ENCODE peak calls at places on chromosome 22, in seven cellular contexts. One of them, this sample, is unnamed.
A peak's percentile ranks its signal among the peaks of the same experiment; 100 is the strongest.

GRCh38 chr22:23127055-23127756 is 14.6 kb downstream of the RSPH14 start:
- DNase-seq in activated naive CD8-positive, alpha-beta T cell treated with anti-CD3 and anti-CD28 coated beads, Interleukin-2, amount 50 U/mL, for 24 hours: no peak
- DNase-seq in NCI-H774: no peak
- DNase-seq in right cardiac atrium: no peak
- DNase-seq in NCI-H1930: no peak
- DNase-seq in HCT116: no peak
- DNase-seq in CD8-positive, alpha-beta T cell: no peak
- DNase-seq in this sample: no peak

GRCh38 chr22:30144391-30144790 is 64.1 kb downstream of the HORMAD2 start:
- DNase-seq in activated naive CD8-positive, alpha-beta T cell treated with anti-CD3 and anti-CD28 coated beads, Interleukin-2, amount 50 U/mL, for 24 hours: no peak
- DNase-seq in NCI-H774: no peak
- DNase-seq in right cardiac atrium: no peak
- DNase-seq in NCI-H1930: no peak
- DNase-seq in HCT116: no peak
- DNase-seq in CD8-positive, alpha-beta T cell: no peak
- DNase-seq in this sample: no peak

GRCh38 chr22:46508391-46508999 is 28.9 kb downstream of the CELSR1 start:
- DNase-seq in activated naive CD8-positive, alpha-beta T cell treated with anti-CD3 and anti-CD28 coated beads, Interleukin-2, amount 50 U/mL, for 24 hours: no peak
- DNase-seq in NCI-H774: no peak
- DNase-seq in right cardiac atrium: no peak
- DNase-seq in NCI-H1930: no peak
- DNase-seq in HCT116: no peak
- DNase-seq in CD8-positive, alpha-beta T cell: no peak
- DNase-seq in this sample: no peak

GRCh38 chr22:36366291-36366708 is 21.5 kb downstream of the MYH9 start:
- DNase-seq in activated naive CD8-positive, alpha-beta T cell treated with anti-CD3 and anti-CD28 coated beads, Interleukin-2, amount 50 U/mL, for 24 hours: no peak
- DNase-seq in NCI-H774: no peak
- DNase-seq in right cardiac atrium: no peak
- DNase-seq in NCI-H1930: no peak
- DNase-seq in HCT116: no peak
- DNase-seq in CD8-positive, alpha-beta T cell: peak; percentile 61
- DNase-seq in this sample: no peak

GRCh38 chr22:20751185-20751851 is 22.6 kb upstream of the SERPIND1 start:
- DNase-seq in activated naive CD8-positive, alpha-beta T cell treated with anti-CD3 and anti-CD28 coated beads, Interleukin-2, amount 50 U/mL, for 24 hours: no peak
- DNase-seq in NCI-H774: no peak
- DNase-seq in right cardiac atrium: no peak
- DNase-seq in NCI-H1930: no peak
- DNase-seq in HCT116: no peak
- DNase-seq in CD8-positive, alpha-beta T cell: no peak
- DNase-seq in this sample: no peak

GRCh38 chr22:41598891-41599635 is 9.4 kb upstream of the PMM1 start:
- DNase-seq in activated naive CD8-positive, alpha-beta T cell treated with anti-CD3 and anti-CD28 coated beads, Interleukin-2, amount 50 U/mL, for 24 hours: no peak
- DNase-seq in NCI-H774: no peak
- DNase-seq in right cardiac atrium: no peak
- DNase-seq in NCI-H1930: no peak
- DNase-seq in HCT116: no peak
- DNase-seq in CD8-positive, alpha-beta T cell: no peak
- DNase-seq in this sample: no peak

GRCh38 chr22:28141614-28142013 is 222.6 kb upstream of the PITPNB start:
- DNase-seq in activated naive CD8-positive, alpha-beta T cell treated with anti-CD3 and anti-CD28 coated beads, Interleukin-2, amount 50 U/mL, for 24 hours: no peak
- DNase-seq in NCI-H774: no peak
- DNase-seq in right cardiac atrium: no peak
- DNase-seq in NCI-H1930: no peak
- DNase-seq in HCT116: no peak
- DNase-seq in CD8-positive, alpha-beta T cell: no peak
- DNase-seq in this sample: no peak

GRCh38 chr22:35648066-35649025 is at the start of gene APOL6:
- DNase-seq in activated naive CD8-positive, alpha-beta T cell treated with anti-CD3 and anti-CD28 coated beads, Interleukin-2, amount 50 U/mL, for 24 hours: peak; percentile 50
- DNase-seq in NCI-H774: no peak
- DNase-seq in right cardiac atrium: no peak
- DNase-seq in NCI-H1930: no peak
- DNase-seq in HCT116: no peak
- DNase-seq in CD8-positive, alpha-beta T cell: peak; percentile 67
- DNase-seq in this sample: no peak

GRCh38 chr22:43109921-43110443 is 568 bp upstream of the BIK start:
- DNase-seq in activated naive CD8-positive, alpha-beta T cell treated with anti-CD3 and anti-CD28 coated beads, Interleukin-2, amount 50 U/mL, for 24 hours: no peak
- DNase-seq in NCI-H774: no peak
- DNase-seq in right cardiac atrium: no peak
- DNase-seq in NCI-H1930: no peak
- DNase-seq in HCT116: no peak
- DNase-seq in CD8-positive, alpha-beta T cell: no peak
- DNase-seq in this sample: no peak

GRCh38 chr22:23781065-23781464 is 5.7 kb upstream of the SMARCB1 start:
- DNase-seq in activated naive CD8-positive, alpha-beta T cell treated with anti-CD3 and anti-CD28 coated beads, Interleukin-2, amount 50 U/mL, for 24 hours: no peak
- DNase-seq in NCI-H774: no peak
- DNase-seq in right cardiac atrium: no peak
- DNase-seq in NCI-H1930: no peak
- DNase-seq in HCT116: no peak
- DNase-seq in CD8-positive, alpha-beta T cell: no peak
- DNase-seq in this sample: no peak

GRCh38 chr22:25282346-25282670 is 62.9 kb downstream of the CRYBB2 start:
- DNase-seq in activated naive CD8-positive, alpha-beta T cell treated with anti-CD3 and anti-CD28 coated beads, Interleukin-2, amount 50 U/mL, for 24 hours: no peak
- DNase-seq in NCI-H774: no peak
- DNase-seq in right cardiac atrium: no peak
- DNase-seq in NCI-H1930: no peak
- DNase-seq in HCT116: no peak
- DNase-seq in CD8-positive, alpha-beta T cell: no peak
- DNase-seq in this sample: no peak

GRCh38 chr22:49503321-49503720 is 324.4 kb downstream of the BRD1 start:
- DNase-seq in activated naive CD8-positive, alpha-beta T cell treated with anti-CD3 and anti-CD28 coated beads, Interleukin-2, amount 50 U/mL, for 24 hours: no peak
- DNase-seq in NCI-H774: no peak
- DNase-seq in right cardiac atrium: no peak
- DNase-seq in NCI-H1930: no peak
- DNase-seq in HCT116: no peak
- DNase-seq in CD8-positive, alpha-beta T cell: no peak
- DNase-seq in this sample: no peak

GRCh38 chr22:49959782-49960158 is 802 bp upstream of the PIM3 start:
- DNase-seq in activated naive CD8-positive, alpha-beta T cell treated with anti-CD3 and anti-CD28 coated beads, Interleukin-2, amount 50 U/mL, for 24 hours: peak; percentile 55
- DNase-seq in NCI-H774: no peak
- DNase-seq in right cardiac atrium: no peak
- DNase-seq in NCI-H1930: no peak
- DNase-seq in HCT116: no peak
- DNase-seq in CD8-positive, alpha-beta T cell: peak; percentile 42
- DNase-seq in this sample: no peak

GRCh38 chr22:17087176-17088131 is 2.7 kb downstream of the IL17RA start:
- DNase-seq in activated naive CD8-positive, alpha-beta T cell treated with anti-CD3 and anti-CD28 coated beads, Interleukin-2, amount 50 U/mL, for 24 hours: peak; percentile 58
- DNase-seq in NCI-H774: no peak
- DNase-seq in right cardiac atrium: no peak
- DNase-seq in NCI-H1930: no peak
- DNase-seq in HCT116: no peak
- DNase-seq in CD8-positive, alpha-beta T cell: peak; percentile 69
- DNase-seq in this sample: no peak

GRCh38 chr22:40030026-40030756 is 35.4 kb downstream of the FAM83F start:
- DNase-seq in activated naive CD8-positive, alpha-beta T cell treated with anti-CD3 and anti-CD28 coated beads, Interleukin-2, amount 50 U/mL, for 24 hours: no peak
- DNase-seq in NCI-H774: no peak
- DNase-seq in right cardiac atrium: no peak
- DNase-seq in NCI-H1930: no peak
- DNase-seq in HCT116: no peak
- DNase-seq in CD8-positive, alpha-beta T cell: peak; percentile 12
- DNase-seq in this sample: no peak

GRCh38 chr22:11605468-11605981 is 3922.5 kb upstream of the OR11H1 start:
- DNase-seq in activated naive CD8-positive, alpha-beta T cell treated with anti-CD3 and anti-CD28 coated beads, Interleukin-2, amount 50 U/mL, for 24 hours: no peak
- DNase-seq in NCI-H774: no peak
- DNase-seq in right cardiac atrium: no peak
- DNase-seq in NCI-H1930: no peak
- DNase-seq in HCT116: no peak
- DNase-seq in CD8-positive, alpha-beta T cell: no peak
- DNase-seq in this sample: no peak

GRCh38 chr22:20463324-20464095 is 25.9 kb upstream of the SCARF2 start:
- DNase-seq in activated naive CD8-positive, alpha-beta T cell treated with anti-CD3 and anti-CD28 coated beads, Interleukin-2, amount 50 U/mL, for 24 hours: peak; percentile 21
- DNase-seq in NCI-H774: no peak
- DNase-seq in right cardiac atrium: no peak
- DNase-seq in NCI-H1930: no peak
- DNase-seq in HCT116: no peak
- DNase-seq in CD8-positive, alpha-beta T cell: peak; percentile 67
- DNase-seq in this sample: no peak

GRCh38 chr22:29635734-29636357 is 32.4 kb downstream of the NF2 start:
- DNase-seq in activated naive CD8-positive, alpha-beta T cell treated with anti-CD3 and anti-CD28 coated beads, Interleukin-2, amount 50 U/mL, for 24 hours: no peak
- DNase-seq in NCI-H774: peak; percentile 1
- DNase-seq in right cardiac atrium: no peak
- DNase-seq in NCI-H1930: peak; percentile 40
- DNase-seq in HCT116: peak; percentile 34
- DNase-seq in CD8-positive, alpha-beta T cell: no peak
- DNase-seq in this sample: no peak

GRCh38 chr22:46732513-46732912 is 5.5 kb downstream of the CERK start:
- DNase-seq in activated naive CD8-positive, alpha-beta T cell treated with anti-CD3 and anti-CD28 coated beads, Interleukin-2, amount 50 U/mL, for 24 hours: no peak
- DNase-seq in NCI-H774: no peak
- DNase-seq in right cardiac atrium: no peak
- DNase-seq in NCI-H1930: no peak
- DNase-seq in HCT116: no peak
- DNase-seq in CD8-positive, alpha-beta T cell: no peak
- DNase-seq in this sample: no peak

GRCh38 chr22:39908121-39908520 is 7.2 kb downstream of the GRAP2 start:
- DNase-seq in activated naive CD8-positive, alpha-beta T cell treated with anti-CD3 and anti-CD28 coated beads, Interleukin-2, amount 50 U/mL, for 24 hours: no peak
- DNase-seq in NCI-H774: no peak
- DNase-seq in right cardiac atrium: no peak
- DNase-seq in NCI-H1930: no peak
- DNase-seq in HCT116: no peak
- DNase-seq in CD8-positive, alpha-beta T cell: no peak
- DNase-seq in this sample: no peak

GRCh38 chr22:25564320-25564978 is at the start of gene GRK3:
- DNase-seq in activated naive CD8-positive, alpha-beta T cell treated with anti-CD3 and anti-CD28 coated beads, Interleukin-2, amount 50 U/mL, for 24 hours: peak; percentile 77
- DNase-seq in NCI-H774: no peak
- DNase-seq in right cardiac atrium: peak; percentile 76
- DNase-seq in NCI-H1930: peak; percentile 78
- DNase-seq in HCT116: peak; percentile 44
- DNase-seq in CD8-positive, alpha-beta T cell: peak; percentile 46
- DNase-seq in this sample: no peak

GRCh38 chr22:19543970-19544708 is 19.9 kb upstream of the CLDN5 start:
- DNase-seq in activated naive CD8-positive, alpha-beta T cell treated with anti-CD3 and anti-CD28 coated beads, Interleukin-2, amount 50 U/mL, for 24 hours: no peak
- DNase-seq in NCI-H774: no peak
- DNase-seq in right cardiac atrium: no peak
- DNase-seq in NCI-H1930: no peak
- DNase-seq in HCT116: no peak
- DNase-seq in CD8-positive, alpha-beta T cell: no peak
- DNase-seq in this sample: no peak

GRCh38 chr22:50276143-50276542 is 6.0 kb upstream of the MAPK11 start:
- DNase-seq in activated naive CD8-positive, alpha-beta T cell treated with anti-CD3 and anti-CD28 coated beads, Interleukin-2, amount 50 U/mL, for 24 hours: peak; percentile 63
- DNase-seq in NCI-H774: no peak
- DNase-seq in right cardiac atrium: peak; percentile 67
- DNase-seq in NCI-H1930: peak; percentile 8
- DNase-seq in HCT116: no peak
- DNase-seq in CD8-positive, alpha-beta T cell: peak; percentile 61
- DNase-seq in this sample: no peak

GRCh38 chr22:30279389-30279788 is 9.9 kb downstream of the CASTOR1 start:
- DNase-seq in activated naive CD8-positive, alpha-beta T cell treated with anti-CD3 and anti-CD28 coated beads, Interleukin-2, amount 50 U/mL, for 24 hours: no peak
- DNase-seq in NCI-H774: no peak
- DNase-seq in right cardiac atrium: peak; percentile 70
- DNase-seq in NCI-H1930: no peak
- DNase-seq in HCT116: no peak
- DNase-seq in CD8-positive, alpha-beta T cell: no peak
- DNase-seq in this sample: no peak

GRCh38 chr22:36029406-36029755 is 757 bp upstream of the RBFOX2 start:
- DNase-seq in activated naive CD8-positive, alpha-beta T cell treated with anti-CD3 and anti-CD28 coated beads, Interleukin-2, amount 50 U/mL, for 24 hours: no peak
- DNase-seq in NCI-H774: no peak
- DNase-seq in right cardiac atrium: no peak
- DNase-seq in NCI-H1930: no peak
- DNase-seq in HCT116: no peak
- DNase-seq in CD8-positive, alpha-beta T cell: no peak
- DNase-seq in this sample: no peak

GRCh38 chr22:35400335-35400680 is 368 bp downstream of the MCM5 start:
- DNase-seq in activated naive CD8-positive, alpha-beta T cell treated with anti-CD3 and anti-CD28 coated beads, Interleukin-2, amount 50 U/mL, for 24 hours: no peak
- DNase-seq in NCI-H774: no peak
- DNase-seq in right cardiac atrium: no peak
- DNase-seq in NCI-H1930: no peak
- DNase-seq in HCT116: no peak
- DNase-seq in CD8-positive, alpha-beta T cell: peak; percentile 24
- DNase-seq in this sample: no peak

GRCh38 chr22:41197808-41198585 is 7.1 kb upstream of the L3MBTL2 start:
- DNase-seq in activated naive CD8-positive, alpha-beta T cell treated with anti-CD3 and anti-CD28 coated beads, Interleukin-2, amount 50 U/mL, for 24 hours: peak; percentile 62
- DNase-seq in NCI-H774: peak; percentile 9
- DNase-seq in right cardiac atrium: peak; percentile 41
- DNase-seq in NCI-H1930: peak; percentile 26
- DNase-seq in HCT116: no peak
- DNase-seq in CD8-positive, alpha-beta T cell: peak; percentile 66
- DNase-seq in this sample: no peak

GRCh38 chr22:35212020-35212419 is 45.3 kb upstream of the HMGXB4 start:
- DNase-seq in activated naive CD8-positive, alpha-beta T cell treated with anti-CD3 and anti-CD28 coated beads, Interleukin-2, amount 50 U/mL, for 24 hours: no peak
- DNase-seq in NCI-H774: no peak
- DNase-seq in right cardiac atrium: no peak
- DNase-seq in NCI-H1930: no peak
- DNase-seq in HCT116: no peak
- DNase-seq in CD8-positive, alpha-beta T cell: no peak
- DNase-seq in this sample: no peak

GRCh38 chr22:49712195-49712791 is 115.4 kb downstream of the BRD1 start:
- DNase-seq in activated naive CD8-positive, alpha-beta T cell treated with anti-CD3 and anti-CD28 coated beads, Interleukin-2, amount 50 U/mL, for 24 hours: no peak
- DNase-seq in NCI-H774: no peak
- DNase-seq in right cardiac atrium: no peak
- DNase-seq in NCI-H1930: no peak
- DNase-seq in HCT116: no peak
- DNase-seq in CD8-positive, alpha-beta T cell: no peak
- DNase-seq in this sample: no peak

GRCh38 chr22:24102366-24103200 is 78.7 kb upstream of the SUSD2 start:
- DNase-seq in activated naive CD8-positive, alpha-beta T cell treated with anti-CD3 and anti-CD28 coated beads, Interleukin-2, amount 50 U/mL, for 24 hours: no peak
- DNase-seq in NCI-H774: no peak
- DNase-seq in right cardiac atrium: no peak
- DNase-seq in NCI-H1930: no peak
- DNase-seq in HCT116: no peak
- DNase-seq in CD8-positive, alpha-beta T cell: no peak
- DNase-seq in this sample: no peak